ENCODE peak calls at places on chromosomes 12 and 14, in four cellular contexts. V is GM12878, H is H1, G is HepG2. M is an unnamed sample.

GRCh38 chr14:74414793-74415437 is 11.1 kb downstream of the SYNDIG1L start:
- DNase-seq in G (no peak), V (no peak), H (no peak), M (no peak)

GRCh38 chr12:99253068-99253467 is 394.5 kb upstream of the GARIN6 start:
- DNase-seq in H (no peak), V (no peak), G (peak), M (no peak)

GRCh38 chr12:110561471-110562201 is 21.5 kb downstream of the PPTC7 start:
- DNase-seq in G (no peak), H (no peak), V (no peak), M (no peak)

GRCh38 chr12:110370732-110371141 is 32.8 kb downstream of the ANAPC7 start:
- DNase-seq in V (no peak), H (no peak), G (no peak), M (no peak)

GRCh38 chr14:104843442-104844305 is 21.4 kb upstream of the CEP170B start:
- DNase-seq in G (no peak), H (no peak), V (no peak), M (no peak)

GRCh38 chr12:4997939-4998338 is 45.7 kb upstream of the KCNA5 start:
- DNase-seq in V (no peak), G (no peak), H (no peak), M (no peak)

GRCh38 chr12:78888583-78888982 is 24.0 kb downstream of the SYT1 start:
- DNase-seq in V (peak), G (no peak), H (no peak), M (no peak)

GRCh38 chr12:110379201-110379600 is 24.3 kb downstream of the ANAPC7 start:
- DNase-seq in V (no peak), H (no peak), G (no peak), M (no peak)

GRCh38 chr14:54488318-54488645 is 498 bp downstream of the GMFB start:
- DNase-seq in H (no peak), V (no peak), G (no peak), M (no peak)

GRCh38 chr14:100304825-100305445 is 1.3 kb downstream of the SLC25A29 start:
- DNase-seq in V (no peak), H (no peak), G (no peak), M (no peak)

GRCh38 chr12:64181504-64182291 is 40.4 kb downstream of the KICS2 start:
- DNase-seq in V (no peak), G (peak), H (no peak), M (no peak)

GRCh38 chr12:121176826-121177529 is 33.0 kb upstream of the P2RX4 start:
- DNase-seq in V (no peak), H (no peak), G (no peak), M (no peak)

GRCh38 chr12:59383426-59383822 is 212.4 kb upstream of the SLC16A7 start:
- DNase-seq in H (no peak), G (no peak), V (no peak), M (no peak)

GRCh38 chr12:70507442-70507841 is 129.8 kb downstream of the PTPRB start:
- DNase-seq in G (no peak), H (peak), V (no peak), M (peak)

GRCh38 chr14:33120966-33121365 is 182.3 kb downstream of the NPAS3 start:
- DNase-seq in G (no peak), H (no peak), V (no peak), M (no peak)

GRCh38 chr14:24077086-24077485 is 5.7 kb downstream of the CPNE6 start:
- DNase-seq in G (no peak), V (no peak), H (no peak), M (no peak)

GRCh38 chr12:29066061-29066588 is 83.0 kb upstream of the FAR2 start:
- DNase-seq in G (no peak), V (no peak), H (no peak), M (no peak)

GRCh38 chr14:102362084-102362483 is 606 bp downstream of the CINP start:
- DNase-seq in V (peak), G (no peak), H (no peak), M (no peak)

GRCh38 chr14:23162800-23163199 is 20.7 kb downstream of the SLC7A8 start:
- DNase-seq in V (no peak), H (no peak), G (no peak), M (no peak)

GRCh38 chr12:6183689-6184441 is 16.3 kb upstream of the CD9 start:
- DNase-seq in V (no peak), H (no peak), G (peak), M (no peak)

GRCh38 chr12:105773501-105773900 is 365.3 kb downstream of the NUAK1 start:
- DNase-seq in H (no peak), G (no peak), V (no peak), M (no peak)

GRCh38 chr12:43158126-43158525 is 393.9 kb downstream of the ADAMTS20 start:
- DNase-seq in V (no peak), G (no peak), H (no peak), M (no peak)
- TF ChIP-seq SUZ12 in V (no peak), G (no peak), H (no peak), M (no peak)

DNA sequence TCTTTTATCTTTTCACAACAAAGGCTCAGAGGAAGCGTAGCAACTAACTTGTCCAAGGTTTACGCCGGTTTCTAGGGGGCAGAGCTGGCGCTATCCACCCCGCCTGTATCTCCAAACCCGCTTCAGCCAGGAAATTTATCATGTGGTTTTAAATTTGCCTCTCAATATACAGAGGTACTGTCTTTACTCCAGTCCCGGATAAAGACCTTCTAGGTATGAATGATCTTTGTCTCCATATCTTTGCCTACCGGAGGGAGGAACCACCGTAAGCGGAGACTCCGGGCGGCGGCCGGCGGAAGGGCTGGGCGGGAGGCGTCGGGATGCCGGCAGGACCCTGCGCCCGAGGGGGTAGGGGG is 693 bp upstream of the RIMKLB start:
- DNase-seq in G (no peak), V (no peak), H (no peak), M (no peak)
- TF ChIP-seq YY1 in G (no peak), V (no peak), H (no peak), M (no peak)

GRCh38 chr14:60332046-60332399 is 83.0 kb downstream of the PPM1A start:
- DNase-seq in H (no peak), G (no peak), V (no peak), M (no peak)

GRCh38 chr14:60328588-60328987 is 79.6 kb downstream of the PPM1A start:
- DNase-seq in G (no peak), V (no peak), H (no peak), M (no peak)

GRCh38 chr14:60327447-60328331 is 78.7 kb downstream of the PPM1A start:
- DNase-seq in V (peak), H (no peak), G (no peak), M (no peak)

GRCh38 chr14:60332869-60333268 is 83.8 kb downstream of the PPM1A start:
- DNase-seq in G (no peak), H (no peak), V (no peak), M (no peak)

DNA sequence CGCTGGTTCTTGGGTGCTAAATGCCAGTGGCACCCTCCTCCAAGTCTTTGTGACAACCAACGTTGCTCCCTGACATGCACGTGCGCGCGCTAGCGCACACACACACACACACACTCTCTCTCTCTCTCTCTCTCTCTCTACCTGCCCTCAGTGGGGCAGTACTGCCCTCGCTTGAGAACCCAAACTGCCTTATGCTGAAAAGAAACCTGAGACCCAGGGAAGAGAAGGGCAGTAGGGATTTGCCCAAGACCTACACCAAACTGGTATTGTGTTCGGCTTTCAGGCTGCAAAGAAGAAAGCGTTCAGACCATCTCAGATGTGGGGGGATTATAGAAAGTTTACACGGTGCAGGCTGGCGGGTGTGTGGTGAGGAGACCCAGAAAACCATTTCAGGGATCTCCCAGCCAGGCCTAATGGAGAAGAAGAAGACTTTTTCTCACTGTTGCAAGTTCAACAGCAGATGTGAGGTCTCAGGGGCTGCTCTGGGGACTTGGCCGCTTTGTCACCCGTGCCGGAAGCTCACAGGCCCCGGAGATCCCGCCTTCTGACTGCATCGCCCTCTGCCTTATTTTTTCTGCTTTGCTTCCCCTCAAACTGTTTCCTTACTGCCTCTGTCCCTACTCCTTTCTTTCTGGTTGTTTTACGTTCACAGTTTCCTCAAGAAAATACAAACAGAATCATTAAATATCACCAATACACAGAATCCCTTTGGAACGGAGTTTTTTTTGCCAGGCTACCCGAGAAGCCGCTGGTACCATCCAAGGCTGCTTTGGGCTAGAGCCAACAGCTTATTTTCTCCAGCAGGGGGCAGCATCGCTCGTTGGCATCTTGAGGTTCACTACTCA is 82.4 kb downstream of the PPM1A start:
- DNase-seq in G (peak), V (peak), H (peak), M (peak)
- H3K4me3 ChIP-seq in G (peak), V (peak), H (peak), M (peak)

DNA sequence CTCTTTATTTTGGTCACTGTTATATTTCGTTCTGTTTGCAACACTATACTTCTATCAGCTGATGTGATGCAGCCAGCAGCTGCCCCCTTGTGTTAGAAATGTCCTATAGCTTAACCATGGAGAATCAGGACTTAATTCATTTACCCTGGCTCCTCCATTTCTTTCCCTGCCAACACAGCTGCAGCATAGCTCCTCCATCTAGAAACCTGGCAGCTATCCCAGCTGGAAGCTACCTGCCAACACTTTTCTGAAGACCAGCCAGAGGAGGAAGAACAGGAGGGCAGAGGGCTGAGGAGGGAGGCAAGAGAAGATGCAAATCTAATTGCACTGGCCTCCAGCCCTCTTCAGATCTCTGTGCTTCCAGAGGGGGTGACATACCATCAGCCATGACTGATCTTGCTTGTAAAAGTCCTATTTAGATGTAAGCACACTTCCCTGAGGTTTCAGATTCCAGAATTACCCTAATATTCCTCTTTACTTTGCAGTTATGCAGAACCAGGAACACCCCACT is 156.8 kb upstream of the TMEM260 start:
- DNase-seq in H (no peak), V (no peak), G (peak), M (no peak)
- TF ChIP-seq SUZ12 in H (no peak), V (no peak), G (no peak), M (no peak)

GRCh38 chr12:13613297-13613696 is 368.1 kb downstream of the GRIN2B start:
- DNase-seq in V (no peak), H (no peak), G (no peak), M (no peak)

GRCh38 chr12:13610280-13610679 is 371.1 kb downstream of the GRIN2B start:
- DNase-seq in H (no peak), G (no peak), V (no peak), M (no peak)

GRCh38 chr12:13603951-13604350 is 377.5 kb downstream of the GRIN2B start:
- DNase-seq in H (no peak), G (no peak), V (no peak), M (no peak)

GRCh38 chr12:13606290-13606689 is 375.1 kb downstream of the GRIN2B start:
- DNase-seq in V (no peak), G (no peak), H (no peak), M (peak)

GRCh38 chr12:13609874-13610273 is 371.5 kb downstream of the GRIN2B start:
- DNase-seq in V (no peak), H (no peak), G (no peak), M (no peak)
- TF ChIP-seq YY1 in V (no peak), H (no peak), G (no peak), M (no peak)

GRCh38 chr12:26156996-26157395 is 32.2 kb upstream of the BHLHE41 start:
- DNase-seq in H (no peak), V (no peak), G (no peak), M (no peak)

GRCh38 chr12:26152507-26153102 is 27.8 kb upstream of the BHLHE41 start:
- DNase-seq in H (no peak), G (no peak), V (no peak), M (no peak)

GRCh38 chr12:26150737-26151450 is 26.1 kb upstream of the BHLHE41 start:
- DNase-seq in V (no peak), H (no peak), G (no peak), M (no peak)

GRCh38 chr12:26156201-26156871 is 31.5 kb upstream of the BHLHE41 start:
- DNase-seq in G (no peak), H (no peak), V (peak), M (no peak)

DNA sequence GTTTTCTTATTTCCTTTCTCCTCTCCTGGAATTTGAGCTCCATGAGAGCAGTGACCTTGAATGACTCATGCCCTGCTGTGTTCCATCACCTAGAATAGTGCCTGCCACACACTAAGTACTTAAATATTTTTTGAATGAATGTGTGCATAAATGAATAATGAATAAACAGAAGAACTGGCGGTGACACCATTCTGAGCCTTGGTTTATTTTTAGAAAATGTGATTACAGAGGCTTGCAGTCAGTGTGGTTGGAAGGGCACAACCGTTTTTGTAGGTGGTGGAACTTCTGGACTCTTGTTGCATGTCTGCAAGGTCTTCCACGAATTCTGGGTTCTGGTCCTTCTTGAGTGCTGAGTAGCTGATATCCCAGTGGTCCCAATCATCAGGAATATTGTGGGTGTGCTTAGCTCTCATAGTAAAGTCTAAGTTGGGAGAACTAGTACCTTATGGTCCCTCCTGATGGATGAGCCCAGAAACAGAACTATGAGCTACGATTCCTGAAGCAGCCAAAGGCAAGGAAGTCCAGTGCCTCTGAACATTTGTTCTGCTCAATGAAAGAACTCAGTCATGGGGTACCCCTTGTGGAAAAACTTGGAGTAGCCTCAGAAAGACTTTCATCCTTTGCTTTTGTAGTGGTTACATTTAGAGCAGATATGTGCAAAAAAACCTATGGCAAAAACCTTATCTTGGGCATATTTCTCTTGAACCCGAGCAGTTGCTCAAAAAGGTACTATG is 28.8 kb upstream of the BHLHE41 start:
- DNase-seq in G (peak), V (no peak), H (no peak), M (no peak)
- H3K4me3 ChIP-seq in G (no peak), V (no peak), H (no peak), M (no peak)

GRCh38 chr14:59629384-59630158 is 53.0 kb upstream of the CCDC175 start:
- DNase-seq in V (no peak), G (no peak), H (no peak), M (no peak)

GRCh38 chr14:59627011-59627520 is 50.5 kb upstream of the CCDC175 start:
- DNase-seq in H (no peak), G (no peak), V (no peak), M (no peak)

GRCh38 chr14:59631237-59631636 is 54.6 kb upstream of the CCDC175 start:
- DNase-seq in G (peak), V (no peak), H (no peak), M (no peak)

GRCh38 chr14:59632381-59632780 is 55.8 kb upstream of the CCDC175 start:
- DNase-seq in H (no peak), G (peak), V (no peak), M (no peak)

DNA sequence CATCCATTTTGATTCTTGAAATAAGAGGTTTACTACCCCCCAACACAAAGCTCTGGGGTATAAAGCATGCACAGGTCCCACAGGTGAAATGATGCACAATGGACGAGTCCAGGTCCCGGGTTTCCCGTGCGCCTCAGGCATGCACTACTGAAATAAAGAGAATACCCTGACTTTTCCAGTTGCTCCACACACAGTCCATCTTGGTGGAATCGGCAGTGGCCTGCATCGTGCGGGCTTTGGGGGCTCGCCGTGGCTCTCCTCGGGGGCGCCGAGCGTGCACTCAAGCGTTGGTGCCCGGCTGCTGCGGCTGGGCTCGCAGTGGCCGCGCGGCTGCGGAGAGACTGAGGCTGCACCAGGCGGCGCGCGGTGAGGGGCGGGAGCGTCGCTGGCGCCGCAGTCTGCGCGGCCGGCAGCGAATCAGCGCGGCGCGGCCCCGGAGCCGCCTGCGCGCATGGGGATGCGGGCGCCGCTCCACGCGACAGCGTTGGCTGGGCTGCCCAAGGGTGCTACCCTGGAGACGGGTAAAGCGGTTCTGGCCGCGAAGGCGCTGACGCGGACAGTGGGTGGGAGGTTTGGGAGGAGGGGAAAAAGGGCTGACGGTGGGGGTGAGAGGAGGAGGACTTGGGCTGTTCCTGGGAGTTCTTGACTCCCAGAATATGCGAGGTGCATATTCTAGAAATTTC is 53.8 kb upstream of the CCDC175 start:
- DNase-seq in V (no peak), G (no peak), H (no peak), M (no peak)
- TF ChIP-seq SUZ12 in V (no peak), G (no peak), H (no peak), M (no peak)